ENCODE peak calls at places on chromosomes 2 and 18, in six cellular contexts. A is tibial artery, W is Peyer's patch, P is keratinocyte, D is GM23248, M is iPS DF 6.9. Q is an unnamed sample.
A peak's percentile ranks its signal among the peaks of the same experiment; 100 is the strongest.

GRCh38 chr2:144004742-144005141 is 515.2 kb downstream of the ZEB2 start:
- DNase-seq in A (no peak), W (no peak), P (no peak), D (no peak), M (no peak), Q (no peak)

GRCh38 chr18:49966090-49966489 is 152.8 kb upstream of the ACAA2 start:
- DNase-seq in A (no peak), W (no peak), P (no peak), D (no peak), M (no peak), Q (no peak)

GRCh38 chr2:217870528-217871011 is 132.2 kb downstream of the TNS1 start:
- DNase-seq in A (no peak), W (no peak), P (no peak), D (no peak), M (no peak), Q (no peak)

GRCh38 chr2:129771606-129772598 is 207.6 kb upstream of the RAB6C start:
- DNase-seq in A (peak; percentile 28), W (no peak), P (no peak), D (no peak), M (no peak), Q (no peak)

GRCh38 chr18:24094561-24094960 is 44.3 kb upstream of the CABYR start:
- DNase-seq in A (no peak), W (no peak), P (no peak), D (peak; percentile 7), M (no peak), Q (no peak)

GRCh38 chr18:76380127-76380729 is 114.8 kb downstream of the ZNF516 start:
- DNase-seq in A (peak; percentile 54), W (peak; percentile 22), P (no peak), D (no peak), M (no peak), Q (no peak)

GRCh38 chr2:165594935-165595255 is 125.4 kb downstream of the CSRNP3 start:
- DNase-seq in A (no peak), W (no peak), P (no peak), D (no peak), M (no peak), Q (no peak)

GRCh38 chr2:79000008-79000576 is 25.4 kb upstream of the REG3G start:
- DNase-seq in A (no peak), W (no peak), P (no peak), D (no peak), M (no peak), Q (no peak)

GRCh38 chr2:55550368-55551102 is 31.0 kb downstream of the CFAP36 start:
- DNase-seq in A (no peak), W (no peak), P (no peak), D (peak; percentile 90), M (no peak), Q (peak; percentile 21)

GRCh38 chr2:147082850-147083522 is 761.8 kb upstream of the ACVR2A start:
- DNase-seq in A (no peak), W (peak; percentile 82), P (peak; percentile 46), D (peak; percentile 72), M (peak; percentile 66), Q (peak; percentile 32)

GRCh38 chr2:38685116-38685735 is 19.3 kb downstream of the GALM start:
- DNase-seq in A (peak; percentile 57), W (no peak), P (no peak), D (no peak), M (no peak), Q (no peak)

GRCh38 chr2:171160630-171161424 is at the start of gene TLK1:
- DNase-seq in A (peak; percentile 88), W (peak; percentile 90), P (no peak), D (peak; percentile 92), M (no peak), Q (peak; percentile 29)

GRCh38 chr18:3447035-3447894 is 2.7 kb upstream of the TGIF1 start:
- DNase-seq in A (peak; percentile 82), W (no peak), P (no peak), D (peak; percentile 83), M (no peak), Q (no peak)

GRCh38 chr2:164655750-164656149 is 34.5 kb upstream of the GRB14 start:
- DNase-seq in A (no peak), W (no peak), P (no peak), D (peak; percentile 51), M (no peak), Q (no peak)

GRCh38 chr2:224122542-224122941 is 83.5 kb upstream of the SERPINE2 start:
- DNase-seq in A (no peak), W (no peak), P (no peak), D (peak; percentile 56), M (no peak), Q (no peak)

GRCh38 chr18:45958730-45959129 is 8.4 kb downstream of the EPG5 start:
- DNase-seq in A (no peak), W (no peak), P (no peak), D (peak; percentile 34), M (no peak), Q (no peak)

GRCh38 chr18:50285071-50285470 is 2.4 kb downstream of the CXXC1 start:
- DNase-seq in A (no peak), W (no peak), P (no peak), D (no peak), M (no peak), Q (no peak)

GRCh38 chr2:174779361-174779928 is 15.2 kb upstream of the CHRNA1 start:
- DNase-seq in A (no peak), W (no peak), P (no peak), D (peak; percentile 66), M (no peak), Q (no peak)

GRCh38 chr18:35132284-35132910 is 91.2 kb downstream of the MAPRE2 start:
- DNase-seq in A (no peak), W (no peak), P (no peak), D (no peak), M (no peak), Q (no peak)

GRCh38 chr18:35134190-35134730 is 93.0 kb downstream of the MAPRE2 start:
- DNase-seq in A (no peak), W (no peak), P (no peak), D (no peak), M (no peak), Q (no peak)

GRCh38 chr18:35128675-35129074 is 87.5 kb downstream of the MAPRE2 start:
- DNase-seq in A (no peak), W (no peak), P (no peak), D (no peak), M (no peak), Q (no peak)

GRCh38 chr18:35130236-35130635 is 89.0 kb downstream of the MAPRE2 start:
- DNase-seq in A (no peak), W (no peak), P (no peak), D (no peak), M (no peak), Q (no peak)

DNA sequence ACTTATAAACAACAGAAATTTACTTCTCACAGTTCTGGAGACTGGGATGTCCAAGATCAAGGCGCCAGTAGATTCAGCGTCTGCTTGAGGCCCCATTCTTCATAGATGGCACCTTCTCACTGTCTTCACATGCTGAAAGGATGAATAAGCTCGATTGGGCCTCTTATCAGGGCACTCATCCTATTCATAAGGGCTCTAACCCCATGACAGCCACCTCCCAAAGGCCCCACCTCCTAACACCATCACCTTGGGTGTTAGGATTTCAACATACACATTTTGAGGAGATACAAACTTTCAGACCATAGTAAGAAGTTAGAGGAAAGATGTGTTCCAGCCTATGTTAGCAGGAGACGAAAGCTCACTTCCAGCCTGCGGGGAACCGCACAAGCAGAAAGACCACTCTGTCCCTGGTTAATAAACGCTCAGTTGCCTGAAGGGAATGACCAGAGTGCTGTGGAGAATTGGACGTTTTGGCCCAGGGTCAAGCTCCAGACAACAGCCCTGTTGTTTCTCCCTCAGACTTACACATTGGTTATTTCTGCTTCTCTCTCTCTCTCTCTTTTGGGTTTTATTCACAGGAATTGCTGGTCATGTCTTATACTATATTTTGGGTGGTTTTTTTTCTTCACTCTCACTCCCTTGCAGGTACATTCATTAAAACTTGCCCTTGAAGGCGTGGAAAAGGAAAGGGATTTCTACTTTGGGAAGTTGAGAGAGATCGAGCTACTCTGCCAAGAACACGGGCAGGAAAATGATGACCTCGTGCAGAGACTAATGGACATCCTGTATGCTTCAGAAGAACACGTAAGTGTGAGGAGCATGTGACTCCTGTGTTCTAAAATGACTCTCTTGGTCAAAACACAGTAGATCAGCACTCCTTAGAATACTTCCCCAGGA is 90.4 kb downstream of the MAPRE2 start:
- DNase-seq in A (no peak), W (no peak), P (no peak), D (no peak), M (no peak), Q (no peak)
- H3K27me3 ChIP-seq in A (no peaks in the 10 kb centered on the region), W (no peaks in the 10 kb centered on the region), P (no peaks in the 10 kb centered on the region), D (no peaks in the 10 kb centered on the region), M (no peaks in the 10 kb centered on the region), Q (no peaks in the 10 kb centered on the region)

GRCh38 chr2:202265467-202266277 is at the start of gene NOP58:
- DNase-seq in A (peak; percentile 96), W (peak; percentile 96), P (no peak), D (peak; percentile 99), M (peak; percentile 85), Q (peak; percentile 84)
- H3K4me3 ChIP-seq in A (peak within 1 kb of the TSS; percentile 86), W (peak within 1 kb of the TSS; percentile 69), P (peak within 1 kb of the TSS; percentile 99), D (peak within 1 kb of the TSS; percentile 92), M (peak within 1 kb of the TSS; percentile 98), Q (peak within 1 kb of the TSS; percentile 99)

GRCh38 chr2:98555681-98556080 is 52.6 kb downstream of the COA5 start:
- DNase-seq in A (peak; percentile 32), W (no peak), P (no peak), D (no peak), M (no peak), Q (no peak)

GRCh38 chr2:98554116-98554861 is 54.0 kb downstream of the COA5 start:
- DNase-seq in A (peak; percentile 46), W (no peak), P (no peak), D (no peak), M (no peak), Q (no peak)

GRCh38 chr2:98559581-98559980 is 48.7 kb downstream of the COA5 start:
- DNase-seq in A (no peak), W (no peak), P (no peak), D (no peak), M (no peak), Q (no peak)

GRCh38 chr2:98558852-98559530 is 49.3 kb downstream of the COA5 start:
- DNase-seq in A (no peak), W (peak; percentile 41), P (no peak), D (no peak), M (no peak), Q (no peak)

GRCh38 chr2:98556634-98557033 is 51.7 kb downstream of the COA5 start:
- DNase-seq in A (no peak), W (peak; percentile 50), P (no peak), D (no peak), M (no peak), Q (no peak)
- H3K27ac ChIP-seq in A (no peak overlapping the region), W (peak overlapping the region; percentile 49), P (no peak overlapping the region), D (no peak overlapping the region), M (no peak overlapping the region), Q (no peak overlapping the region)

DNA sequence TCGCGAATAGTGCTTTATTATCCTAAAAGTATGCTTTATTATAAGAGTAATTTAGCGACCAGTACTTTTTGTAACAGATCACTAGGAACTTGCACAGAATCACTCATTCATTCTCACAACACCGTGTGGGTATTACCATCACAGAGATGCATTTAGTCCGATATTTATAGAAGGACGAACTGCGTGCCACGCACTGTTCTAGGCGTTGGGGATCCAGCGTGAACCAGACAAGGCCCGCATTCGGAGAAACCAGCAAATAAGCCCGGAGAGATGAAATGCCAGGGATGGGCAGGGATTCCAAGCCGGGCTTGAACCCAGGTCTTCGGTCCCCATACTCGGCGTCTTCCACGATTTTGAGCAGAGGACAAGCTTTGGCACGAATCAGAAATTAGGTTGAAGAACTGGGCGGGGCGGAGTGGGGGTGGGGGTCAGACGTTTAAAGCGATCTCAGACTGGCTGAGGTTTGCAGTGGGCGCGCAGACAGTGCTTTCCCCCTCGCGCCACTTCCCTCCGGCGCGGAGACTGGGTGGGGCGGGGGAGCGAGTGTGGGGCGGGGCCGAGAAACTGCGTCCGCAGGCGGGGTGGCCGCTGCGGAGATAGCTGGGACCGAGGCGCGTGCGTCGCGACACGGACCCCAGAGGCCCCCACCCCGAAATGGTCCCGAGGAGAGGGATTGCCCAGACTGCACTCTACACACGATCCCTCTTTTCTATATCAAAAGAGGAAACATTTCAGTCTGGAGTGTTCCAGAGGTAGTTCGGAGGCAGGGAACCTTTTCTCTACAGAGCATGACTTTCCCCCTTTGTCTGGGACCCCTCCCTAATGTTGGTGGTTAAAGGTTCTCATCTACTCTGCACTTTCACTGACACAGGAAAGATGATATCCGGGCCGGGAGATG is 1.1 kb upstream of the CXCR4 start:
- DNase-seq in A (peak; percentile 79), W (peak; percentile 97), P (no peak), D (no peak), M (no peak), Q (no peak)
- H3K27me3 ChIP-seq in A (peaks cover 62% of the 10 kb centered on the region), W (no peaks in the 10 kb centered on the region), P (peaks cover 71% of the 10 kb centered on the region), D (peaks cover 81% of the 10 kb centered on the region), M (peaks cover 13% of the 10 kb centered on the region), Q (peaks cover 47% of the 10 kb centered on the region)

Q was measured in AG04450.